ENCODE peak calls at places on chromosomes 6 and 20, in eight cellular contexts. Y is brain microvascular endothelial cell; R is AG20443; C is effector memory CD4-positive, alpha-beta T cell; V is fibroblast of villous mesenchyme; W is Calu3; H is ACHN; L is heart left ventricle. E is an unnamed sample.

GRCh38 chr6:125082931-125083683 is 70.5 kb upstream of the TPD52L1 start:
- DNase-seq in Y (no peak), R (no peak), C (no peak), V (no peak), W (no peak), H (no peak), L (no peak), E (no peak)

GRCh38 chr6:168526841-168527281 is 85.9 kb downstream of the SMOC2 start:
- DNase-seq in Y (no peak), R (no peak), C (no peak), V (no peak), W (no peak), H (no peak), L (peak), E (peak)

GRCh38 chr20:2421247-2421646 is 40.5 kb downstream of the TGM6 start:
- DNase-seq in Y (no peak), R (no peak), C (no peak), V (no peak), W (no peak), H (peak), L (no peak), E (no peak)

GRCh38 chr6:150915868-150916267 is 50.4 kb downstream of the MTHFD1L start:
- DNase-seq in Y (no peak), R (peak), C (no peak), V (peak), W (no peak), H (no peak), L (no peak), E (no peak)

GRCh38 chr6:31110825-31111582 is 1.4 kb downstream of the C6orf15 start:
- DNase-seq in Y (no peak), R (no peak), C (no peak), V (no peak), W (no peak), H (no peak), L (no peak), E (no peak)

GRCh38 chr6:1418471-1419191 is 29.3 kb downstream of the FOXF2 start:
- DNase-seq in Y (no peak), R (peak), C (no peak), V (peak), W (no peak), H (no peak), L (no peak), E (no peak)

GRCh38 chr20:62969179-62969760 is 16.8 kb downstream of the SLC17A9 start:
- DNase-seq in Y (no peak), R (no peak), C (no peak), V (no peak), W (no peak), H (no peak), L (no peak), E (no peak)

GRCh38 chr6:135935951-135936601 is 84.6 kb downstream of the PDE7B start:
- DNase-seq in Y (peak), R (peak), C (no peak), V (peak), W (no peak), H (no peak), L (peak), E (no peak)

GRCh38 chr20:43662943-43663655 is 3.8 kb upstream of the MYBL2 start:
- DNase-seq in Y (no peak), R (peak), C (no peak), V (no peak), W (no peak), H (peak), L (no peak), E (no peak)

GRCh38 chr20:9407805-9408421 is 106.5 kb upstream of the LAMP5 start:
- DNase-seq in Y (peak), R (peak), C (no peak), V (peak), W (peak), H (peak), L (no peak), E (peak)

GRCh38 chr20:50120935-50121693 is 8.2 kb upstream of the UBE2V1 start:
- DNase-seq in Y (no peak), R (peak), C (peak), V (peak), W (peak), H (peak), L (peak), E (peak)

GRCh38 chr6:170443151-170443662 is 109.9 kb downstream of the PSMB1 start:
- DNase-seq in Y (no peak), R (no peak), C (no peak), V (no peak), W (no peak), H (no peak), L (no peak), E (no peak)

GRCh38 chr6:118774596-118774995 is 119.4 kb upstream of the ASF1A start:
- DNase-seq in Y (no peak), R (no peak), C (no peak), V (no peak), W (no peak), H (no peak), L (no peak), E (no peak)

GRCh38 chr6:128570439-128571063 is 50.2 kb upstream of the PTPRK start:
- DNase-seq in Y (no peak), R (peak), C (no peak), V (peak), W (peak), H (no peak), L (no peak), E (no peak)

GRCh38 chr20:1390552-1391403 is 2.1 kb downstream of the FKBP1A start:
- DNase-seq in Y (no peak), R (no peak), C (no peak), V (no peak), W (no peak), H (no peak), L (no peak), E (no peak)

GRCh38 chr6:128275030-128275429 is 245.4 kb downstream of the PTPRK start:
- DNase-seq in Y (no peak), R (no peak), C (no peak), V (peak), W (no peak), H (peak), L (no peak), E (no peak)

GRCh38 chr20:668050-668449 is 7.6 kb downstream of the SCRT2 start:
- DNase-seq in Y (no peak), R (no peak), C (no peak), V (no peak), W (no peak), H (no peak), L (no peak), E (no peak)

GRCh38 chr6:75458895-75459294 is 34.7 kb downstream of the FILIP1 start:
- DNase-seq in Y (peak), R (peak), C (no peak), V (peak), W (no peak), H (no peak), L (peak), E (no peak)

GRCh38 chr6:14396826-14397517 is 279.4 kb downstream of the CD83 start:
- DNase-seq in Y (peak), R (peak), C (no peak), V (no peak), W (no peak), H (no peak), L (no peak), E (no peak)

GRCh38 chr6:11207199-11207968 is 25.1 kb downstream of the NEDD9 start:
- DNase-seq in Y (peak), R (peak), C (no peak), V (peak), W (peak), H (peak), L (peak), E (peak)

GRCh38 chr20:10551732-10552724 is 116.9 kb downstream of the SLX4IP start:
- DNase-seq in Y (no peak), R (no peak), C (no peak), V (no peak), W (no peak), H (no peak), L (no peak), E (no peak)

GRCh38 chr6:43883698-43884659 is 114.0 kb downstream of the VEGFA start:
- DNase-seq in Y (no peak), R (no peak), C (no peak), V (no peak), W (no peak), H (no peak), L (no peak), E (peak)

GRCh38 chr6:109743739-109744138 is 52.6 kb downstream of the FIG4 start:
- DNase-seq in Y (peak), R (peak), C (no peak), V (peak), W (no peak), H (peak), L (no peak), E (no peak)

E was measured in body of pancreas.